ENCODE peak calls at places on chromosomes 7 and 10, in seven cellular contexts. G is right lobe of liver; Q is thoracic aorta; W is upper lobe of right lung; S is IMR-90; K is CD8-positive, alpha-beta memory T cell; L is SJCRH30. E is an unnamed sample. For H3K4me1, the result is how much of the 10 kb centered on the place peaks cover.

GRCh38 chr10:44858017-44858371 is 53.1 kb upstream of the TMEM72 start:
- DNase-seq in W (no peak), Q (no peak), G (no peak), L (no peak), S (no peak), K (no peak), E (no peak)

GRCh38 chr10:98030991-98031431 is 590 bp upstream of the CRTAC1 start:
- DNase-seq in W (no peak), G (no peak), S (no peak), L (no peak), Q (no peak), K (no peak), E (no peak)

GRCh38 chr7:131131746-131132431 is 195.8 kb upstream of the MKLN1 start:
- DNase-seq in S (no peak), K (no peak), Q (no peak), L (no peak), W (no peak), G (no peak), E (no peak)

GRCh38 chr7:105502173-105502572 is 19.9 kb downstream of the PUS7 start:
- DNase-seq in K (no peak), Q (no peak), G (no peak), W (no peak), L (no peak), S (no peak), E (peak)

GRCh38 chr7:99562832-99563231 is 4.4 kb downstream of the ZNF655 start:
- DNase-seq in Q (no peak), W (no peak), K (no peak), L (peak), S (peak), G (no peak), E (no peak)

GRCh38 chr10:92290076-92290836 is 622 bp downstream of the CPEB3 start:
- DNase-seq in K (peak), S (peak), G (no peak), W (peak), Q (no peak), L (peak), E (no peak)

GRCh38 chr10:18399158-18399557 is 252.2 kb downstream of the NSUN6 start:
- DNase-seq in Q (no peak), S (no peak), L (no peak), K (no peak), G (no peak), W (no peak), E (no peak)

GRCh38 chr7:2114052-2114451 is 118.7 kb downstream of the MAD1L1 start:
- DNase-seq in W (no peak), G (no peak), Q (no peak), L (no peak), S (peak), K (no peak), E (no peak)

GRCh38 chr7:159175792-159176191 is 31.1 kb upstream of the VIPR2 start:
- DNase-seq in G (no peak), K (peak), L (no peak), W (no peak), Q (no peak), S (no peak), E (no peak)

GRCh38 chr10:105140600-105140999 is 499.5 kb downstream of the SORCS3 start:
- DNase-seq in W (no peak), G (no peak), Q (no peak), K (no peak), S (no peak), L (no peak), E (no peak)

GRCh38 chr10:24920907-24921881 is 31.2 kb downstream of the PRTFDC1 start:
- DNase-seq in Q (peak), G (peak), L (no peak), W (peak), K (peak), S (peak), E (no peak)

GRCh38 chr10:91569522-91569921 is 63.3 kb downstream of the PPP1R3C start:
- DNase-seq in W (no peak), S (no peak), K (no peak), G (no peak), Q (no peak), L (no peak), E (no peak)

GRCh38 chr7:6553460-6554044 is 2.3 kb upstream of the GRID2IP start:
- DNase-seq in G (no peak), L (no peak), W (no peak), K (no peak), S (no peak), Q (no peak), E (no peak)

GRCh38 chr7:23018747-23019146 is 4.8 kb upstream of the HYCC1 start:
- DNase-seq in L (peak), S (peak), W (no peak), G (no peak), Q (no peak), K (no peak), E (no peak)

GRCh38 chr10:80207768-80208385 is 2.5 kb upstream of the ANXA11 start:
- DNase-seq in L (no peak), G (no peak), S (no peak), Q (no peak), K (no peak), W (no peak), E (no peak)

GRCh38 chr10:14474656-14475055 is 143.9 kb upstream of the FRMD4A start:
- DNase-seq in L (peak), S (peak), G (no peak), W (no peak), K (no peak), Q (no peak), E (no peak)

GRCh38 chr7:96823274-96823673 is 113.6 kb upstream of the SEM1 start:
- DNase-seq in G (no peak), K (no peak), S (peak), L (no peak), Q (no peak), W (no peak), E (no peak)

GRCh38 chr10:48658243-48658888 is 26.3 kb upstream of the WDFY4 start:
- DNase-seq in K (no peak), W (peak), S (peak), L (peak), G (peak), Q (no peak), E (peak)

GRCh38 chr7:96723622-96724021 is 14.0 kb upstream of the SEM1 start:
- DNase-seq in G (no peak), K (no peak), L (no peak), Q (no peak), S (no peak), W (no peak), E (no peak)

GRCh38 chr7:127751062-127751722 is 99.2 kb downstream of the SND1 start:
- DNase-seq in L (no peak), S (peak), Q (no peak), K (no peak), G (no peak), W (no peak), E (no peak)

GRCh38 chr7:139768249-139768824 is 9.5 kb downstream of the HIPK2 start:
- DNase-seq in W (no peak), L (no peak), Q (no peak), G (no peak), S (no peak), K (no peak), E (no peak)

GRCh38 chr10:12806228-12807095 is 195.1 kb downstream of the CCDC3 start:
- DNase-seq in Q (no peak), L (no peak), S (no peak), W (no peak), G (no peak), K (no peak), E (no peak)

GRCh38 chr7:156527458-156527890 is 113.1 kb upstream of the RNF32 start:
- DNase-seq in G (no peak), Q (no peak), L (no peak), W (no peak), K (no peak), S (no peak), E (no peak)

GRCh38 chr7:30471205-30471604 is 7.4 kb downstream of the NOD1 start:
- DNase-seq in K (no peak), W (no peak), G (no peak), Q (no peak), L (no peak), S (no peak), E (no peak)

GRCh38 chr7:121525155-121525819 is 129.2 kb upstream of the FAM3C start:
- DNase-seq in G (no peak), Q (no peak), K (no peak), S (no peak), L (no peak), W (no peak), E (no peak)

GRCh38 chr10:48514916-48515315 is 90.0 kb downstream of the ARHGAP22 start:
- DNase-seq in L (no peak), Q (no peak), K (no peak), W (no peak), G (no peak), S (no peak), E (no peak)

GRCh38 chr10:11716704-11717103 is 25.5 kb upstream of the ECHDC3 start:
- DNase-seq in L (no peak), W (no peak), G (no peak), K (no peak), Q (no peak), S (no peak), E (no peak)
- H3K27ac ChIP-seq in L (no peak), W (peak), G (peak), K (no peak), Q (no peak), S (no peak), E (no peak)

GRCh38 chr10:124012583-124012982 is 80.8 kb downstream of the CHST15 start:
- DNase-seq in K (no peak), G (peak), S (no peak), L (no peak), Q (no peak), W (no peak), E (no peak)
- H3K4me1 ChIP-seq in K (under half), G (under half), S (under half), L (under half), Q (under half), W (under half), E (under half)

GRCh38 chr10:78660446-78661106 is 408.2 kb upstream of the ZMIZ1 start:
- DNase-seq in L (no peak), G (no peak), K (no peak), S (no peak), W (no peak), Q (no peak), E (no peak)
- H3K4me3 ChIP-seq in L (no peak), G (no peak), K (no peak), S (no peak), W (no peak), Q (no peak), E (no peak)

GRCh38 chr10:35822316-35822715 is 180.2 kb upstream of the FZD8 start:
- DNase-seq in S (peak), W (peak), G (no peak), L (peak), K (no peak), Q (peak), E (no peak)

GRCh38 chr10:35819011-35819410 is 176.9 kb upstream of the FZD8 start:
- DNase-seq in Q (no peak), S (no peak), L (no peak), G (no peak), K (no peak), W (no peak), E (no peak)

GRCh38 chr10:35824704-35825103 is 182.6 kb upstream of the FZD8 start:
- DNase-seq in S (no peak), L (no peak), Q (no peak), W (no peak), K (no peak), G (no peak), E (no peak)

GRCh38 chr10:35819736-35820135 is 177.6 kb upstream of the FZD8 start:
- DNase-seq in K (no peak), Q (no peak), S (no peak), G (no peak), L (no peak), W (no peak), E (no peak)

GRCh38 chr10:35821339-35821911 is 179.3 kb upstream of the FZD8 start:
- DNase-seq in K (no peak), Q (no peak), G (no peak), L (peak), W (no peak), S (no peak), E (no peak)
- H3K27ac ChIP-seq in K (no peak), Q (no peak), G (no peak), L (peak), W (no peak), S (no peak), E (no peak)